ENCODE peak calls at places on chromosomes 3 and 15, in five cellular contexts. One of them, this sample, is unnamed.

GRCh38 chr3:196772102-196772501 is 32.4 kb downstream of the PAK2 start:
- DNase-seq in HCT116: no peak
- DNase-seq in PC-3: no peak
- DNase-seq in MM.1S: no peak
- DNase-seq in GM23338: no peak
- DNase-seq in this sample: no peak

GRCh38 chr3:40690696-40691597 is 166.2 kb downstream of the ZNF621 start:
- DNase-seq in MM.1S: no peak
- DNase-seq in GM23338: no peak
- DNase-seq in HCT116: no peak
- DNase-seq in PC-3: no peak
- DNase-seq in this sample: no peak

GRCh38 chr3:156448300-156448699 is 106.6 kb downstream of the SSR3 start:
- DNase-seq in HCT116: peak
- DNase-seq in PC-3: peak
- DNase-seq in GM23338: peak
- DNase-seq in MM.1S: peak
- DNase-seq in this sample: peak

GRCh38 chr3:116302087-116302747 is 143.1 kb downstream of the LSAMP start:
- DNase-seq in MM.1S: no peak
- DNase-seq in PC-3: peak
- DNase-seq in HCT116: no peak
- DNase-seq in GM23338: no peak
- DNase-seq in this sample: peak

GRCh38 chr15:68499620-68500312 is 67.8 kb upstream of the ITGA11 start:
- DNase-seq in GM23338: no peak
- DNase-seq in PC-3: peak
- DNase-seq in MM.1S: no peak
- DNase-seq in HCT116: no peak
- DNase-seq in this sample: no peak

GRCh38 chr15:92196342-92196741 is 197.3 kb upstream of the ST8SIA2 start:
- DNase-seq in PC-3: no peak
- DNase-seq in HCT116: no peak
- DNase-seq in GM23338: no peak
- DNase-seq in MM.1S: no peak
- DNase-seq in this sample: no peak

GRCh38 chr3:36244728-36245127 is 135.6 kb upstream of the STAC start:
- DNase-seq in MM.1S: no peak
- DNase-seq in HCT116: no peak
- DNase-seq in PC-3: peak
- DNase-seq in GM23338: no peak
- DNase-seq in this sample: peak

GRCh38 chr3:157429703-157430102 is 6.9 kb upstream of the PTX3 start:
- DNase-seq in GM23338: no peak
- DNase-seq in PC-3: peak
- DNase-seq in MM.1S: peak
- DNase-seq in HCT116: no peak
- DNase-seq in this sample: peak

GRCh38 chr15:51580982-51581381 is 41.6 kb downstream of the DMXL2 start:
- DNase-seq in PC-3: no peak
- DNase-seq in GM23338: no peak
- DNase-seq in MM.1S: no peak
- DNase-seq in HCT116: no peak
- DNase-seq in this sample: no peak

GRCh38 chr3:88031543-88032148 is 27.2 kb downstream of the CGGBP1 start:
- DNase-seq in GM23338: peak
- DNase-seq in HCT116: no peak
- DNase-seq in PC-3: peak
- DNase-seq in MM.1S: peak
- DNase-seq in this sample: peak

GRCh38 chr15:50049871-50050270 is 69.2 kb downstream of the ATP8B4 start:
- DNase-seq in GM23338: no peak
- DNase-seq in PC-3: peak
- DNase-seq in HCT116: no peak
- DNase-seq in MM.1S: no peak
- DNase-seq in this sample: peak

GRCh38 chr15:49731187-49731828 is 110.5 kb downstream of the DTWD1 start:
- DNase-seq in HCT116: no peak
- DNase-seq in PC-3: no peak
- DNase-seq in MM.1S: no peak
- DNase-seq in GM23338: no peak
- DNase-seq in this sample: no peak

GRCh38 chr3:74167926-74168325 is 446.5 kb downstream of the CNTN3 start:
- DNase-seq in HCT116: no peak
- DNase-seq in PC-3: no peak
- DNase-seq in GM23338: no peak
- DNase-seq in MM.1S: no peak
- DNase-seq in this sample: no peak

GRCh38 chr15:69748131-69748530 is 295.5 kb downstream of the RPLP1 start:
- DNase-seq in PC-3: no peak
- DNase-seq in HCT116: no peak
- DNase-seq in GM23338: no peak
- DNase-seq in MM.1S: no peak
- DNase-seq in this sample: no peak

GRCh38 chr15:57866149-57866736 is 159.7 kb downstream of the POLR2M start:
- DNase-seq in HCT116: peak
- DNase-seq in GM23338: peak
- DNase-seq in PC-3: peak
- DNase-seq in MM.1S: peak
- DNase-seq in this sample: peak

GRCh38 chr3:158127250-158128219 is 17.6 kb downstream of the RSRC1 start:
- DNase-seq in HCT116: no peak
- DNase-seq in GM23338: no peak
- DNase-seq in MM.1S: peak
- DNase-seq in PC-3: peak
- DNase-seq in this sample: peak

GRCh38 chr3:190097617-190098016 is 23.1 kb downstream of the P3H2 start:
- DNase-seq in HCT116: no peak
- DNase-seq in GM23338: peak
- DNase-seq in MM.1S: no peak
- DNase-seq in PC-3: no peak
- DNase-seq in this sample: no peak

GRCh38 chr3:113147608-113148306 is 63.6 kb upstream of the BOC start:
- DNase-seq in GM23338: no peak
- DNase-seq in PC-3: no peak
- DNase-seq in HCT116: no peak
- DNase-seq in MM.1S: no peak
- DNase-seq in this sample: no peak

GRCh38 chr15:58748787-58749531 is 548 bp downstream of the ADAM10 start:
- DNase-seq in HCT116: no peak
- DNase-seq in GM23338: peak
- DNase-seq in MM.1S: peak
- DNase-seq in PC-3: peak
- DNase-seq in this sample: peak

GRCh38 chr3:57166660-57167059 is 1.5 kb upstream of the IL17RD start:
- DNase-seq in GM23338: no peak
- DNase-seq in HCT116: no peak
- DNase-seq in PC-3: no peak
- DNase-seq in MM.1S: no peak
- DNase-seq in this sample: no peak

GRCh38 chr3:30496496-30496966 is 109.9 kb upstream of the TGFBR2 start:
- DNase-seq in MM.1S: no peak
- DNase-seq in HCT116: no peak
- DNase-seq in GM23338: no peak
- DNase-seq in PC-3: peak
- DNase-seq in this sample: peak

GRCh38 chr3:153284282-153284938 is 122.4 kb downstream of the RAP2B start:
- DNase-seq in PC-3: peak
- DNase-seq in MM.1S: no peak
- DNase-seq in HCT116: peak
- DNase-seq in GM23338: no peak
- DNase-seq in this sample: peak

GRCh38 chr3:169390741-169391300 is 272.7 kb downstream of the MECOM start:
- DNase-seq in HCT116: no peak
- DNase-seq in GM23338: no peak
- DNase-seq in PC-3: peak
- DNase-seq in MM.1S: no peak
- DNase-seq in this sample: no peak

DNA sequence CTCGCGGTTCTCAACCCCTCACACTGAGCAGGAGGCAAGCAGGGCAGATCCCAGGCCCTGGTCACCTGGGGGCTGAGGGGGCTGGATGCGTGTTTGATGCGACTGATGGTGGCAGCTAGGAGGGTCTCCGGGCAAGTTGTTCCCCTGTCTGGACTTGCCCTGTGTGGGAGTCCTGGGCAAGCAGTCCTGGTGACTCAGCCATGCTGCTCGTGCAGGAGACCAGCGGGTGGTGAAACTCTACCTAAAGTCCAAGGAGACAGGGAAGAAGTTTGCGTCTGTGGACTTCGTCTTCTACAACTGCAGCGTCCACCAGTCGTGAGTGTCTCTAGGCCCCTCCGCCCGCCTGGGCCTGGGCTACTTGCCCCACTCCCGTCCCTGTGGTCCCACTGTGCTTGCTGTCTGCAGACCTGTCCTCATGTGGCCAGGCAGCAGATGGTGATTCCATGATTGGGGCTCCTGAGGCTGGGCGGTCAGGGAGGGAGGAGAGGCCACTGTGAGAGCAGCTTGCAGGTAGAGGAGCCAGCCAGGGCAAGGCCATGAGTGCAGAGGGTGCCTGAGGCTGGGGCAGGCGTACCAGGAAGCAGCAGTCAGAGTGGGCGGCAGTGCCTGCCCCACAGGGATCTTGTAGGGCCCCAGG is 23.1 kb downstream of the PLXNA1 start:
- DNase-seq in HCT116: no peak
- DNase-seq in MM.1S: no peak
- DNase-seq in PC-3: peak
- DNase-seq in GM23338: no peak
- DNase-seq in this sample: peak
- TF ChIP-seq EZH2phosphoT487 in HCT116: no peak
- TF ChIP-seq EZH2phosphoT487 in MM.1S: no peak
- TF ChIP-seq EZH2phosphoT487 in PC-3: no peak
- TF ChIP-seq EZH2phosphoT487 in GM23338: no peak
- TF ChIP-seq EZH2phosphoT487 in this sample: no peak

DNA sequence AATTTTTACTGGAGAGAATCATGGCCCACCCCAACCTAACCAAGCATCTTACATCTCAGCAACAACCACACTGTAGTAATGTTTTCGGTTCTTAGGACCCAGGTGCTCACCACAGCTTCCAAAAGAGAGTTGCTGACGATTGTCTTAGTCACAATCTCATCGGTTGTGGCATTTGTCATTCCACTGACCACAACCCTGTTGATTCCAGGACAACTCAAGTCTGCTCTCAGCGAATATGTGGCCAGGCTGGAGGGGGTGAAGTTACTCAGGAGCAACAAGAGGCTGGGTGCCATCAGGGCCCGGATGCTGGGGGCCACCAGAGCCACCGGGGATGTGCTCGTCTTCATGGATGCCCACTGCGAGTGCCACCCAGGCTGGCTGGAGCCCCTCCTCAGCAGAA is 25.9 kb downstream of the GALNT15 start:
- DNase-seq in PC-3: peak
- DNase-seq in HCT116: no peak
- DNase-seq in GM23338: no peak
- DNase-seq in MM.1S: peak
- DNase-seq in this sample: peak
- TF ChIP-seq EZH2phosphoT487 in PC-3: no peak
- TF ChIP-seq EZH2phosphoT487 in HCT116: no peak
- TF ChIP-seq EZH2phosphoT487 in GM23338: no peak
- TF ChIP-seq EZH2phosphoT487 in MM.1S: no peak
- TF ChIP-seq EZH2phosphoT487 in this sample: no peak

DNA sequence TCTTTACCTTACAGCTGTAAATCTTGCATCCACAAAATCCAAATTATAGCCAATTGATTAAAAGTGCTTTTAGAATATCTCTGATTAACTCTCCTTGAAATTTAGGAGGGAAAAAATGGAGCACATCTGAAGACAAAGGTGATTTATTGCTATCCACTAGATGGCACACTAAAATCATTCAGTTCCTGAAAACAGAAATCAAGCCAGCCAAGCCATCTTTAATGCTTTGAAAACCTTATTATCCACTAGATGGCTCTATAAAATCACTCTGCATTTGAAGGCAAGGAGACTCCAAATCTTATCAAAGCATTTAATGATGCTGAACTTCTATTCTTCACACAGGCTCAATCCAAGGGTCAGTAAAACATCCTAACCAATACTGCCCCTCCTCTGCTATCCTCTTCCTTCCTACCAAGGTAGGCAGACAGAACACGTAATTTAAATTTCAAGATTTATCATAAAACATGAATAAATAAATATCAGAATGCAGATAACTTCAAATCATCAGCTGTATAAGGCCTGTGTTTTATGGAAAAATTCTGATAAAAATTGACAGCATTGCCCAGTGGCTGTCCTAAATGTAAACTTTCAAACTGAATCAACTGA is 48.4 kb downstream of the GOLIM4 start:
- DNase-seq in HCT116: peak
- DNase-seq in MM.1S: peak
- DNase-seq in GM23338: peak
- DNase-seq in PC-3: peak
- DNase-seq in this sample: peak
- TF ChIP-seq EZH2phosphoT487 in HCT116: no peak
- TF ChIP-seq EZH2phosphoT487 in MM.1S: no peak
- TF ChIP-seq EZH2phosphoT487 in GM23338: no peak
- TF ChIP-seq EZH2phosphoT487 in PC-3: no peak
- TF ChIP-seq EZH2phosphoT487 in this sample: no peak

GRCh38 chr15:98801234-98801561 is 152.9 kb downstream of the IGF1R start:
- DNase-seq in PC-3: no peak
- DNase-seq in MM.1S: no peak
- DNase-seq in GM23338: peak
- DNase-seq in HCT116: no peak
- DNase-seq in this sample: no peak

GRCh38 chr15:98799991-98800390 is 151.7 kb downstream of the IGF1R start:
- DNase-seq in HCT116: no peak
- DNase-seq in PC-3: no peak
- DNase-seq in MM.1S: no peak
- DNase-seq in GM23338: no peak
- DNase-seq in this sample: peak

GRCh38 chr15:98798375-98798893 is 150.1 kb downstream of the IGF1R start:
- DNase-seq in HCT116: no peak
- DNase-seq in MM.1S: no peak
- DNase-seq in GM23338: no peak
- DNase-seq in PC-3: no peak
- DNase-seq in this sample: no peak

GRCh38 chr15:98800437-98801233 is 152.3 kb downstream of the IGF1R start:
- DNase-seq in HCT116: peak
- DNase-seq in GM23338: peak
- DNase-seq in PC-3: peak
- DNase-seq in MM.1S: no peak
- DNase-seq in this sample: peak

DNA sequence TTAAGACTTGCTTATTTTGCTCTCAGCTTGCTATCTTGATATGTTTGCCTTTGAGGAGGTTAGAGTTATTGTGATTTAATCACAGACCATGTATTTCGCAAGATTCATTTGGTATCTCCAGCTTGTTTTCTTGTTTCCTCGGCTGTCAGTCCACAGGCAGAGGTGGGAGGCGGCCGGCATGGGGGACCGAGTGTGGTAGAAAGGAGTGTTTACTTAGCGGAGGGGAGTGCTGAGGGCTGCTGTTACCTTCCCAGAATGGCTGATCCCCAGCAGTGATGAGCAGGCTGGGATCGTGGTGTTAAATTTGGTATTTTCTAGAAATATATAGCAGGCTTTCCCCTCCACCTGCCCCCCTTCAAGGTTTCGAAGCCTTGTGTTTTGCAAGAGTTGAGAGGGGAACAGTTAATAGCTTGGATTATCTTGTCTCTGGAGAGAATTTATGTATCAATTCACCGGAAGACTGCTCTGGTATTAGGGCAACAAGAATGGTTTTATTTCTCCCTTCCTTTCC is 151.2 kb downstream of the IGF1R start:
- DNase-seq in GM23338: peak
- DNase-seq in HCT116: no peak
- DNase-seq in PC-3: no peak
- DNase-seq in MM.1S: no peak
- DNase-seq in this sample: peak
- TF ChIP-seq EZH2phosphoT487 in GM23338: no peak
- TF ChIP-seq EZH2phosphoT487 in HCT116: no peak
- TF ChIP-seq EZH2phosphoT487 in PC-3: no peak
- TF ChIP-seq EZH2phosphoT487 in MM.1S: no peak
- TF ChIP-seq EZH2phosphoT487 in this sample: no peak

GRCh38 chr3:50340404-50341329 is at the start of gene RASSF1:
- DNase-seq in MM.1S: no peak
- DNase-seq in GM23338: peak
- DNase-seq in PC-3: no peak
- DNase-seq in HCT116: no peak
- DNase-seq in this sample: peak
- TF ChIP-seq EZH2phosphoT487 in MM.1S: no peak
- TF ChIP-seq EZH2phosphoT487 in GM23338: peak
- TF ChIP-seq EZH2phosphoT487 in PC-3: no peak
- TF ChIP-seq EZH2phosphoT487 in HCT116: no peak
- TF ChIP-seq EZH2phosphoT487 in this sample: no peak